ENCODE peak calls at places on chromosomes 4 and X, in four cellular contexts. Y, N, B and H are unnamed samples.

GRCh38 chr4:140755811-140756291 is 334 bp downstream of the TBC1D9 start:
- DNase-seq in Y (peak; percentile 81), N (no peak), B (peak; percentile 41), H (peak; percentile 46)

GRCh38 chr4:94508841-94509240 is 57.1 kb downstream of the PDLIM5 start:
- DNase-seq in Y (no peak), N (no peak), B (no peak), H (no peak)

GRCh38 chrX:123454712-123455431 is 270.8 kb downstream of the GRIA3 start:
- DNase-seq in Y (no peak), N (peak; percentile 6), B (no peak), H (no peak)

GRCh38 chr4:105990933-105991332 is 95.7 kb downstream of the NPNT start:
- DNase-seq in Y (peak; percentile 23), N (no peak), B (peak; percentile 4), H (peak; percentile 30)

GRCh38 chr4:183722738-183723560 is 63.9 kb downstream of the TRAPPC11 start:
- DNase-seq in Y (peak; percentile 85), N (no peak), B (peak; percentile 20), H (peak; percentile 4)

GRCh38 chrX:16578218-16578617 is 71.7 kb upstream of the S100G start:
- DNase-seq in Y (no peak), N (no peak), B (no peak), H (peak; percentile 73)

GRCh38 chrX:20320461-20321159 is 53.9 kb upstream of the RPS6KA3 start:
- DNase-seq in Y (no peak), N (no peak), B (no peak), H (no peak)

GRCh38 chrX:107154787-107155620 is 36.4 kb upstream of the RBM41 start:
- DNase-seq in Y (no peak), N (peak; percentile 30), B (peak; percentile 30), H (peak; percentile 9)

GRCh38 chrX:139290310-139290709 is 240.2 kb upstream of the F9 start:
- DNase-seq in Y (no peak), N (no peak), B (no peak), H (no peak)

GRCh38 chrX:19085975-19086772 is 36.1 kb downstream of the ADGRG2 start:
- DNase-seq in Y (no peak), N (no peak), B (no peak), H (no peak)

GRCh38 chr4:169791527-169792156 is 33.9 kb upstream of the HPF1 start:
- DNase-seq in Y (peak; percentile 81), N (peak; percentile 29), B (peak; percentile 69), H (peak; percentile 55)

GRCh38 chr4:1520145-1520661 is 114.0 kb upstream of the NKX1-1 start:
- DNase-seq in Y (no peak), N (peak; percentile 38), B (no peak), H (no peak)

GRCh38 chr4:151744614-151745013 is 16.2 kb downstream of the GATB start:
- DNase-seq in Y (no peak), N (peak; percentile 82), B (peak; percentile 35), H (peak; percentile 97)

GRCh38 chrX:150486011-150486410 is 82.4 kb upstream of the MTM1 start:
- DNase-seq in Y (peak; percentile 32), N (peak; percentile 15), B (peak; percentile 62), H (peak; percentile 59)

GRCh38 chr4:186781032-186781917 is 57.6 kb upstream of the FAT1 start:
- DNase-seq in Y (no peak), N (no peak), B (peak; percentile 45), H (peak; percentile 91)

GRCh38 chr4:186780291-186781031 is 56.8 kb upstream of the FAT1 start:
- DNase-seq in Y (no peak), N (no peak), B (no peak), H (peak; percentile 10)

GRCh38 chr4:186778134-186778533 is 54.5 kb upstream of the FAT1 start:
- DNase-seq in Y (no peak), N (no peak), B (no peak), H (no peak)

GRCh38 chr4:186787536-186787935 is 63.9 kb upstream of the FAT1 start:
- DNase-seq in Y (no peak), N (no peak), B (no peak), H (no peak)

GRCh38 chr4:186782302-186782701 is 58.6 kb upstream of the FAT1 start:
- DNase-seq in Y (no peak), N (no peak), B (no peak), H (no peak)
- TF ChIP-seq RCOR1 in Y (no peak), N (no peak), B (no peak), H (no peak)

DNA sequence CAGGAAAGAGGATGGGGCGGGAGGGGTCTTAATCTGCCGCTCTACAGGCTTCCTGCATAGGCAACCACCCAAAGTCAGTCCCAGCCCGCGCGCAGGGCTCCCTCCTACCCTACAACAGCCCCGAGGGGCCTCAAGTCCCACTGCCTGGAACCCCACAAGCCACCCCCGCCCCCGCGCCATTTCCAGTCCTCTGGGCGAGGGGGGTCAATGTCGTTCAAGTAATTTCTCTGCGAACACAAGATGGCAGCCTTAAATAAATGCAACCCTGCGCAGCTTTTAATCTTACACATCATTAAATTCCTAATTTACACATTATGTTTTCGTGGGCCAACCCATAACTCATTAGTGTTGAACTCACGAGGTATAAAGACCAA is 92.9 kb downstream of the BCOR start:
- DNase-seq in Y (no peak), N (no peak), B (no peak), H (no peak)
- H3K4me1 ChIP-seq in Y (peaks cover 23% of the 10 kb centered on the region), N (peaks cover 12% of the 10 kb centered on the region), B (peaks cover 3% of the 10 kb centered on the region), H (no peaks in the 10 kb centered on the region)

DNA sequence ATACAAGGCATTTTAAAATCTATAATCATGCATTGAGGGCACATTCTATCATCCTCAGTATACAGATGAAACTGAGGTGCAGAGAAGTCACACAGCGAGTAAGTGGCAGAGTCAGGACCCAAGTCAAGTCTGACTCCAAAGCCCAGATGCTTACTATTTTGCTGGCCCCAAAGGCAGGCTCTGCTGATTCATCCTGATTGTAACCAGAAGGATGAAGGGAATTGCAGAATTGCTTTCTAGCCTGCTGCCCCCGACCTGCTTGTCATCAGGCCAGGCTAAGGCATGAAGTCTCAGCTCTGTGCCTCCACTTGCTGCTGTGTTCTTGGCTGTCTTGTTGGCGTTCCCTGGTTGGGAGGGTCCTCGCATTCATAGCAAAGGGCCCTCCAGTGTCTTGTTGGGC is 62.7 kb downstream of the SLC9A6 start:
- DNase-seq in Y (no peak), N (no peak), B (no peak), H (peak; percentile 55)
- TF ChIP-seq RCOR1 in Y (no peak), N (no peak), B (no peak), H (no peak)

GRCh38 chr4:53899544-53900274 is 164.7 kb downstream of the CHIC2 start:
- DNase-seq in Y (no peak), N (no peak), B (no peak), H (peak; percentile 88)

GRCh38 chr4:53895137-53895536 is 169.3 kb downstream of the CHIC2 start:
- DNase-seq in Y (no peak), N (no peak), B (no peak), H (no peak)

GRCh38 chr4:53905281-53905934 is 159.0 kb downstream of the CHIC2 start:
- DNase-seq in Y (no peak), N (no peak), B (no peak), H (peak; percentile 33)

GRCh38 chr4:53902786-53903185 is 161.6 kb downstream of the CHIC2 start:
- DNase-seq in Y (no peak), N (no peak), B (no peak), H (no peak)

DNA sequence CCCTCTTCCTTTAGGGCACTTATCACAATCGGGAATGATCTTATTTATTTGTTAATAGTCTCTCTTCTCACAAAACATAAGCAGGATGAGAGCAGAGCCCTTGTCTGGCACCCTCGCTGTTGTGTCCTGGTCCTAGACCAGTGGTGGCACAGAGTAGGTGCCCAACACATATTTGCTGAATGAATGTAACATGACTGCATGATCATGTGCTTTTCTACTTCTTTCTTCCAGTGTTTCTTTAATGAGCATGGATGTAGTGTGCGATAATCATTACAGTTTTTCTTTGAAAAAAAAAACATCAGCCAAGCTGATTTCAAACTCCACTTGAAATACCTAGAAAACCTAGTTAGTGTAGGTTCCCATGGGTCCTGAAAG is 164.1 kb downstream of the CHIC2 start:
- DNase-seq in Y (no peak), N (no peak), B (no peak), H (no peak)
- H3K4me1 ChIP-seq in Y (peaks cover 3% of the 10 kb centered on the region), N (no peaks in the 10 kb centered on the region), B (no peaks in the 10 kb centered on the region), H (peaks cover 17% of the 10 kb centered on the region)

GRCh38 chr4:110544594-110544993 is 68.6 kb downstream of the ENPEP start:
- DNase-seq in Y (no peak), N (no peak), B (no peak), H (no peak)

GRCh38 chr4:110543577-110543976 is 67.6 kb downstream of the ENPEP start:
- DNase-seq in Y (no peak), N (no peak), B (no peak), H (no peak)

DNA sequence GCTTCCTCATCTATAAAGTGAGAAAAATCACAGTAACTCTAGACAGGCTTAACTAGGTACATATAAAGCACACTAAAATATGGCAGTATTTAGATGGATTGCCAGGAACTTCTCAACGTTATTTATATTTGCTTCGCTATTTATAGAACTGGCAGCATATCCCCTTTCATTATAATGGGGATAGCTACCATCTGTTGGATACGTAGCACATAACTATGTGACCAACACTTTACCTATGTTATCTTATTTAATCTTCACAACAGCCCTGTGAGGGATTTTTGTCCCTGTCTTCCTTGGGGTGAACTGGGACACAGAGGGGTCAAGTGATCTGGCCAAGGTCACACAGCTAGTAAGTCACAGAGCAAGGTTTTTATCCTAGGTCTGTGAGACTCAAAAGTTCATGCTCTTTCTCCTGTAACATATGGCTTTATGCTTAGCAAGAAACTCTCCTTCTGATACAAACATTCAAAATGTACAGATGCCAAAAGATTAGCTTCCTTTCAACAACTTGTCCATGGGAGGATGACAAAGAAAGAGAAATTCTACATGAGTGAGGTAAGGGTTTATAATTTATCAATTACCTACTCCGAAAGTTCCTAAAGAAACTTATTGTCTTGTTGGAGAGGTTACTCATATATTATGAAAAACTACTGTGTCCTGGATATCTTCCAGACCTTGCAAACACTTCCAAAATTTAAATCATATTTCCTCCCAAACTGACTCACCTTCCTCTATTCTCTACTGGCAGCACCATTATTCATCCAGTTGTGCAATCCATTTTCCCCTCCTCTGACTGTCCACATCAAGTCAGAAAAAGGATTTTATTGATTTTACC is 64.9 kb downstream of the ENPEP start:
- DNase-seq in Y (no peak), N (no peak), B (no peak), H (peak; percentile 70)
- TF ChIP-seq RCOR1 in Y (no peak), N (no peak), B (no peak), H (no peak)